ENCODE peak calls at places on chromosomes 12 and 14, in ten cellular contexts. D is fibroblast of villous mesenchyme, E is astrocyte, O is NCI-H2029 treated with DMSO at 0.1 percent for 48 hours, V is T-helper 2 cell, K is astrocyte of the cerebellum, R is amniotic stem cell, G is gastrocnemius medialis, W is HEK293T, P is hippocampal formation. F is an unnamed sample.
A peak's percentile ranks its signal among the peaks of the same experiment; 100 is the strongest.

GRCh38 chr14:31319701-31320100 is 100.6 kb downstream of the HEATR5A start:
- DNase-seq in D (no peak), E (no peak), O (no peak), V (no peak), K (no peak), R (no peak), G (no peak), W (no peak), P (no peak), F (no peak)

GRCh38 chr12:11658796-11659195 is 9.3 kb downstream of the ETV6 start:
- DNase-seq in D (peak; percentile 69), E (peak; percentile 93), O (no peak), V (no peak), K (peak; percentile 55), R (peak; percentile 40), G (no peak), W (no peak), P (no peak), F (peak; percentile 88)

GRCh38 chr14:100286484-100287191 is 19.6 kb downstream of the SLC25A29 start:
- DNase-seq in D (no peak), E (no peak), O (no peak), V (no peak), K (no peak), R (no peak), G (peak; percentile 54), W (no peak), P (no peak), F (no peak)

GRCh38 chr14:52400846-52401245 is 86.7 kb downstream of the PTGER2 start:
- DNase-seq in D (no peak), E (no peak), O (no peak), V (no peak), K (no peak), R (no peak), G (no peak), W (no peak), P (no peak), F (no peak)

GRCh38 chr14:96204151-96205058 is at the start of gene BDKRB2:
- DNase-seq in D (peak; percentile 90), E (peak; percentile 73), O (peak; percentile 57), V (no peak), K (peak; percentile 26), R (peak; percentile 84), G (peak; percentile 60), W (peak; percentile 81), P (no peak), F (peak; percentile 78)

GRCh38 chr12:71763682-71764379 is 9.2 kb downstream of the RAB21 start:
- DNase-seq in D (peak; percentile 65), E (peak; percentile 68), O (no peak), V (no peak), K (no peak), R (no peak), G (no peak), W (no peak), P (no peak), F (no peak)

GRCh38 chr14:70707138-70708038 is 65.7 kb downstream of the TTC9 start:
- DNase-seq in D (no peak), E (peak; percentile 84), O (no peak), V (no peak), K (peak; percentile 85), R (no peak), G (no peak), W (no peak), P (no peak), F (peak; percentile 53)

GRCh38 chr12:51721281-51721940 is 127.1 kb downstream of the FIGNL2 start:
- DNase-seq in D (peak; percentile 34), E (peak; percentile 29), O (no peak), V (peak; percentile 14), K (no peak), R (no peak), G (no peak), W (no peak), P (no peak), F (no peak)

GRCh38 chr12:108349245-108349644 is 10.1 kb upstream of the CMKLR1 start:
- DNase-seq in D (no peak), E (no peak), O (no peak), V (no peak), K (no peak), R (no peak), G (no peak), W (no peak), P (peak; percentile 43), F (peak; percentile 11)

GRCh38 chr12:131740626-131741025 is 29.7 kb downstream of the SFSWAP start:
- DNase-seq in D (no peak), E (no peak), O (no peak), V (no peak), K (no peak), R (no peak), G (no peak), W (no peak), P (no peak), F (no peak)

GRCh38 chr12:88334271-88334670 is 192.2 kb downstream of the TMTC3 start:
- DNase-seq in D (peak; percentile 79), E (peak; percentile 82), O (no peak), V (no peak), K (peak; percentile 13), R (peak; percentile 13), G (peak; percentile 31), W (no peak), P (no peak), F (no peak)

GRCh38 chr12:68785358-68785757 is 22.6 kb upstream of the MDM2 start:
- DNase-seq in D (peak; percentile 47), E (no peak), O (no peak), V (no peak), K (no peak), R (no peak), G (no peak), W (no peak), P (no peak), F (no peak)

GRCh38 chr14:64801800-64802199 is 77.9 kb downstream of the SPTB start:
- DNase-seq in D (peak; percentile 10), E (no peak), O (no peak), V (no peak), K (no peak), R (no peak), G (no peak), W (peak; percentile 53), P (no peak), F (no peak)

GRCh38 chr12:724194-724855 is 28.1 kb upstream of the WNK1 start:
- DNase-seq in D (no peak), E (no peak), O (peak; percentile 23), V (no peak), K (no peak), R (no peak), G (no peak), W (no peak), P (no peak), F (no peak)

GRCh38 chr12:12266389-12266872 is 413 bp downstream of the LRP6 start:
- DNase-seq in D (no peak), E (no peak), O (no peak), V (no peak), K (no peak), R (no peak), G (peak; percentile 20), W (peak; percentile 29), P (peak; percentile 67), F (no peak)

GRCh38 chr14:53265025-53265424 is 111.9 kb upstream of the DDHD1 start:
- DNase-seq in D (no peak), E (no peak), O (no peak), V (no peak), K (no peak), R (no peak), G (no peak), W (no peak), P (no peak), F (no peak)

GRCh38 chr12:39692258-39692853 is 72.8 kb upstream of the ABCD2 start:
- DNase-seq in D (peak; percentile 8), E (peak; percentile 4), O (no peak), V (no peak), K (peak; percentile 11), R (no peak), G (no peak), W (no peak), P (peak; percentile 2), F (peak; percentile 6)

GRCh38 chr12:3951380-3952135 is 78.4 kb upstream of the PARP11 start:
- DNase-seq in D (no peak), E (no peak), O (no peak), V (no peak), K (no peak), R (no peak), G (no peak), W (no peak), P (no peak), F (no peak)

GRCh38 chr12:111450676-111451075 is 45.0 kb downstream of the SH2B3 start:
- DNase-seq in D (no peak), E (no peak), O (no peak), V (no peak), K (no peak), R (no peak), G (peak; percentile 25), W (no peak), P (no peak), F (no peak)

GRCh38 chr12:23277831-23278230 is 652.9 kb downstream of the ETNK1 start:
- DNase-seq in D (no peak), E (no peak), O (no peak), V (no peak), K (no peak), R (no peak), G (no peak), W (no peak), P (no peak), F (no peak)

GRCh38 chr14:37142835-37143499 is 29.4 kb downstream of the SLC25A21 start:
- DNase-seq in D (peak; percentile 17), E (peak; percentile 94), O (no peak), V (no peak), K (peak; percentile 51), R (no peak), G (no peak), W (no peak), P (no peak), F (peak; percentile 31)

GRCh38 chr14:61229475-61229888 is 51.7 kb downstream of the TMEM30B start:
- DNase-seq in D (no peak), E (no peak), O (peak; percentile 100), V (no peak), K (peak; percentile 26), R (no peak), G (no peak), W (peak; percentile 19), P (no peak), F (no peak)

GRCh38 chr12:45234134-45234865 is 18.4 kb downstream of the ANO6 start:
- DNase-seq in D (peak; percentile 97), E (peak; percentile 98), O (no peak), V (no peak), K (peak; percentile 93), R (peak; percentile 89), G (peak; percentile 42), W (peak; percentile 26), P (no peak), F (peak; percentile 98)

GRCh38 chr14:24965934-24966593 is 83.9 kb downstream of the STXBP6 start:
- DNase-seq in D (peak; percentile 91), E (peak; percentile 96), O (no peak), V (no peak), K (peak; percentile 62), R (peak; percentile 81), G (peak; percentile 49), W (no peak), P (peak; percentile 44), F (peak; percentile 98)

GRCh38 chr12:3366451-3367155 is 124.4 kb upstream of the PRMT8 start:
- DNase-seq in D (no peak), E (no peak), O (no peak), V (no peak), K (no peak), R (no peak), G (no peak), W (no peak), P (no peak), F (no peak)

GRCh38 chr14:54691525-54692260 is 124.8 kb downstream of the SAMD4A start:
- DNase-seq in D (peak; percentile 82), E (no peak), O (peak; percentile 23), V (peak; percentile 20), K (peak; percentile 57), R (no peak), G (peak; percentile 84), W (peak; percentile 65), P (peak; percentile 49), F (peak; percentile 64)

GRCh38 chr12:3216726-3217682 is 139.8 kb downstream of the TSPAN9 start:
- DNase-seq in D (peak; percentile 86), E (peak; percentile 71), O (no peak), V (no peak), K (no peak), R (peak; percentile 27), G (no peak), W (no peak), P (no peak), F (peak; percentile 72)

GRCh38 chr12:75784591-75784990 is 247.0 kb downstream of the PHLDA1 start:
- DNase-seq in D (no peak), E (no peak), O (peak; percentile 95), V (no peak), K (no peak), R (no peak), G (peak; percentile 11), W (no peak), P (no peak), F (no peak)

F was measured in AG10803.